ENCODE peak calls at places on chromosomes 1 and 21, in eight cellular contexts. One of them, this sample, is unnamed.

GRCh38 chr1:181057079-181057478 is 23.3 kb downstream of the MR1 start:
- DNase-seq in A549: no peak
- DNase-seq in AG09309: no peak
- DNase-seq in lung: no peak
- DNase-seq in mammary epithelial cell: no peak
- DNase-seq in neuronal stem cell: no peak
- DNase-seq in H7: no peak
- DNase-seq in heart left ventricle: no peak
- DNase-seq in this sample: no peak

GRCh38 chr1:234778215-234779159 is 168.5 kb upstream of the IRF2BP2 start:
- DNase-seq in H7: peak
- DNase-seq in AG09309: no peak
- DNase-seq in neuronal stem cell: no peak
- DNase-seq in heart left ventricle: peak
- DNase-seq in lung: peak
- DNase-seq in A549: no peak
- DNase-seq in mammary epithelial cell: no peak
- DNase-seq in this sample: peak

GRCh38 chr1:2204384-2205190 is 10.0 kb upstream of the FAAP20 start:
- DNase-seq in heart left ventricle: peak
- DNase-seq in A549: no peak
- DNase-seq in AG09309: no peak
- DNase-seq in neuronal stem cell: peak
- DNase-seq in lung: peak
- DNase-seq in mammary epithelial cell: no peak
- DNase-seq in H7: peak
- DNase-seq in this sample: peak

GRCh38 chr1:225999912-226000337 is 782 bp upstream of the SDE2 start:
- DNase-seq in lung: no peak
- DNase-seq in A549: no peak
- DNase-seq in H7: no peak
- DNase-seq in mammary epithelial cell: no peak
- DNase-seq in heart left ventricle: no peak
- DNase-seq in neuronal stem cell: no peak
- DNase-seq in AG09309: no peak
- DNase-seq in this sample: no peak

GRCh38 chr1:153070243-153070642 is 1.2 kb downstream of the SPRR2B start:
- DNase-seq in lung: no peak
- DNase-seq in H7: peak
- DNase-seq in A549: peak
- DNase-seq in mammary epithelial cell: no peak
- DNase-seq in AG09309: no peak
- DNase-seq in neuronal stem cell: no peak
- DNase-seq in heart left ventricle: no peak
- DNase-seq in this sample: no peak

GRCh38 chr1:39410915-39411436 is 80.5 kb upstream of the BMP8A start:
- DNase-seq in AG09309: peak
- DNase-seq in lung: peak
- DNase-seq in heart left ventricle: peak
- DNase-seq in A549: peak
- DNase-seq in H7: peak
- DNase-seq in neuronal stem cell: peak
- DNase-seq in mammary epithelial cell: peak
- DNase-seq in this sample: peak

GRCh38 chr1:9699361-9699760 is 47.8 kb downstream of the PIK3CD start:
- DNase-seq in neuronal stem cell: no peak
- DNase-seq in heart left ventricle: no peak
- DNase-seq in H7: no peak
- DNase-seq in lung: no peak
- DNase-seq in A549: no peak
- DNase-seq in mammary epithelial cell: peak
- DNase-seq in AG09309: no peak
- DNase-seq in this sample: no peak

GRCh38 chr1:44327679-44328491 is 27.2 kb downstream of the ERI3 start:
- DNase-seq in heart left ventricle: peak
- DNase-seq in H7: peak
- DNase-seq in mammary epithelial cell: peak
- DNase-seq in AG09309: peak
- DNase-seq in neuronal stem cell: no peak
- DNase-seq in A549: peak
- DNase-seq in lung: peak
- DNase-seq in this sample: no peak

GRCh38 chr1:58883037-58883887 is 99.4 kb upstream of the JUN start:
- DNase-seq in H7: no peak
- DNase-seq in lung: peak
- DNase-seq in mammary epithelial cell: peak
- DNase-seq in A549: peak
- DNase-seq in AG09309: peak
- DNase-seq in neuronal stem cell: no peak
- DNase-seq in heart left ventricle: peak
- DNase-seq in this sample: peak

GRCh38 chr21:45110873-45111624 is 36.7 kb downstream of the ADARB1 start:
- DNase-seq in AG09309: no peak
- DNase-seq in heart left ventricle: no peak
- DNase-seq in lung: no peak
- DNase-seq in A549: no peak
- DNase-seq in mammary epithelial cell: no peak
- DNase-seq in H7: no peak
- DNase-seq in neuronal stem cell: no peak
- DNase-seq in this sample: no peak

GRCh38 chr1:28601696-28602095 is 9.6 kb downstream of the RAB42 start:
- DNase-seq in A549: no peak
- DNase-seq in H7: no peak
- DNase-seq in heart left ventricle: no peak
- DNase-seq in neuronal stem cell: no peak
- DNase-seq in mammary epithelial cell: peak
- DNase-seq in lung: no peak
- DNase-seq in AG09309: peak
- DNase-seq in this sample: no peak

GRCh38 chr21:32096411-32096810 is 182.4 kb downstream of the MIS18A start:
- DNase-seq in neuronal stem cell: peak
- DNase-seq in mammary epithelial cell: no peak
- DNase-seq in AG09309: no peak
- DNase-seq in H7: peak
- DNase-seq in A549: peak
- DNase-seq in lung: no peak
- DNase-seq in heart left ventricle: no peak
- DNase-seq in this sample: peak

GRCh38 chr21:40002978-40003377 is 135.7 kb downstream of the PCP4 start:
- DNase-seq in A549: no peak
- DNase-seq in neuronal stem cell: no peak
- DNase-seq in AG09309: no peak
- DNase-seq in mammary epithelial cell: no peak
- DNase-seq in lung: no peak
- DNase-seq in heart left ventricle: no peak
- DNase-seq in H7: no peak
- DNase-seq in this sample: no peak

GRCh38 chr1:9860887-9861286 is 37.1 kb upstream of the CLSTN1 start:
- DNase-seq in A549: no peak
- DNase-seq in mammary epithelial cell: no peak
- DNase-seq in H7: no peak
- DNase-seq in lung: no peak
- DNase-seq in heart left ventricle: no peak
- DNase-seq in AG09309: no peak
- DNase-seq in neuronal stem cell: no peak
- DNase-seq in this sample: no peak

DNA sequence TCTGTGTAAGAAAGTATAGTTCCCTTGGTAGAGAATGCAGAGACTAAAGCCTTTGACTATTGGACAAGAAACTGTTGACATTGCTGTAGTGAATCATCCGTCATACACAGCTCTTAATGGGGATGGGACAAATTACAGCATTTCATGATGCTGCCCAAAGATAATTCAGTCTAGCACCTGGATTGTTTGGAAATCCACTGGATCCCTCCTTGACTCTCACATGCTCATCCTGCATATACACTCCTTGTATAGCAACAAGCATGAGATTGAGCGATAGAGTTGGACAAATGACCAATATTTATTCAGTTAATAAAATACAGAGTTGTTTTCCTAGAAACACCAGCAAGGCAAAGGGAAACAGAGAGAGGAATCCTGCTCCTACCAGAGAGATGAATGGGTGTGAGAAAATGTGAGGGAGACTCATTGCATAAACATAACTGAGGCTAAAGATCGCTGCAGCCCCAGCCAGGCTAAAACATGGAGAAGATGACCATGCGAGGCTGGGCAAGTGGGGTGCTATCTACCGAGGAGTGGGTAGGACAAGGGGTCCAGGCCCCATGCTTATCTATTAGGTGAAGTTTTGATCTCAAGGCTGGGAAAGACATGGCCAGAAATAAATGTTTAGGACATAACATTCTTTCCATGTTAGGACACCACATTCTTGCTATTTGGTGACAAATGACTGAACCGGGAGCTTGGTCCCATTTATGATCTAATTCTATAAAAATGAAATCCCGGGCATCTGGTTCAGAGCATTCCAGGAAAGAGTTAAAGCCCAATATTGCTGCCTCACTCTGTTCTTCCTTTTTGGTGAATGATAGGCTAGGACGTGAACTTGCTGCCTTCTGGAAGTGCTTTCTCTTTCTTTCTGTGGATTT is 153.2 kb downstream of the TGFB2 start:
- DNase-seq in AG09309: no peak
- DNase-seq in H7: no peak
- DNase-seq in lung: no peak
- DNase-seq in neuronal stem cell: no peak
- DNase-seq in mammary epithelial cell: peak
- DNase-seq in A549: peak
- DNase-seq in heart left ventricle: no peak
- DNase-seq in this sample: no peak
- H3K4me3 ChIP-seq in AG09309: peak
- H3K4me3 ChIP-seq in H7: no peak
- H3K4me3 ChIP-seq in lung: no peak
- H3K4me3 ChIP-seq in neuronal stem cell: no peak
- H3K4me3 ChIP-seq in mammary epithelial cell: no peak
- H3K4me3 ChIP-seq in A549: peak
- H3K4me3 ChIP-seq in heart left ventricle: peak
- H3K4me3 ChIP-seq in this sample: no peak

DNA sequence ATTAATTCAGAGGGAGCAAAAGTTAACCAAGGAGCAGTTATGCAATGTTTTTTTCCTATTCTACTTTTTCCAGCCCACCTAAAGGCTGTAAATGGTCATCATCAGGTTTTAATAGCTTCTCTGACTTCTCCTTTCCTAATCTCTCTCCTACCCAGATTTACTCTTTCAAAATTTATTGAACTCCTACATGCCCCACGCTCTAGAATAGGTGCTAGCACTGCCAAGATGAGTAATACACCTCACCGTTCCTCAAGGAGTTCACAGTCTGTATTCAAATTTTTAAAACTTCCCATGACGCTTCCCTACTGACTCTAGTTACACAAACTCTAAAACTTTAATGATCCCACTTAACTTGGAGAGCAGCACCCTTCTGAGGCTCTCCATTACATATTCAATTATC is 51.7 kb downstream of the ALG14 start:
- DNase-seq in lung: no peak
- DNase-seq in heart left ventricle: no peak
- DNase-seq in AG09309: no peak
- DNase-seq in mammary epithelial cell: peak
- DNase-seq in A549: no peak
- DNase-seq in H7: no peak
- DNase-seq in neuronal stem cell: no peak
- DNase-seq in this sample: no peak
- H3K4me3 ChIP-seq in lung: no peak
- H3K4me3 ChIP-seq in heart left ventricle: no peak
- H3K4me3 ChIP-seq in AG09309: no peak
- H3K4me3 ChIP-seq in mammary epithelial cell: no peak
- H3K4me3 ChIP-seq in A549: no peak
- H3K4me3 ChIP-seq in H7: no peak
- H3K4me3 ChIP-seq in neuronal stem cell: no peak
- H3K4me3 ChIP-seq in this sample: no peak

GRCh38 chr1:89901957-89902669 is 81.3 kb downstream of the LRRC8D start:
- DNase-seq in neuronal stem cell: no peak
- DNase-seq in lung: no peak
- DNase-seq in AG09309: no peak
- DNase-seq in H7: no peak
- DNase-seq in A549: no peak
- DNase-seq in mammary epithelial cell: no peak
- DNase-seq in heart left ventricle: no peak
- DNase-seq in this sample: no peak
- H3K4me3 ChIP-seq in neuronal stem cell: no peak
- H3K4me3 ChIP-seq in lung: no peak
- H3K4me3 ChIP-seq in AG09309: no peak
- H3K4me3 ChIP-seq in H7: no peak
- H3K4me3 ChIP-seq in A549: no peak
- H3K4me3 ChIP-seq in mammary epithelial cell: no peak
- H3K4me3 ChIP-seq in heart left ventricle: no peak
- H3K4me3 ChIP-seq in this sample: no peak

GRCh38 chr21:16310191-16310590 is 580.4 kb downstream of the USP25 start:
- DNase-seq in H7: no peak
- DNase-seq in heart left ventricle: no peak
- DNase-seq in A549: no peak
- DNase-seq in mammary epithelial cell: no peak
- DNase-seq in neuronal stem cell: no peak
- DNase-seq in lung: no peak
- DNase-seq in AG09309: no peak
- DNase-seq in this sample: peak

GRCh38 chr21:16305686-16306085 is 575.9 kb downstream of the USP25 start:
- DNase-seq in lung: no peak
- DNase-seq in AG09309: no peak
- DNase-seq in H7: no peak
- DNase-seq in neuronal stem cell: peak
- DNase-seq in A549: no peak
- DNase-seq in heart left ventricle: no peak
- DNase-seq in mammary epithelial cell: peak
- DNase-seq in this sample: no peak

GRCh38 chr21:16308269-16308668 is 578.5 kb downstream of the USP25 start:
- DNase-seq in H7: no peak
- DNase-seq in neuronal stem cell: no peak
- DNase-seq in heart left ventricle: no peak
- DNase-seq in AG09309: no peak
- DNase-seq in A549: no peak
- DNase-seq in mammary epithelial cell: peak
- DNase-seq in lung: no peak
- DNase-seq in this sample: no peak

GRCh38 chr21:16307256-16307655 is 577.5 kb downstream of the USP25 start:
- DNase-seq in neuronal stem cell: no peak
- DNase-seq in mammary epithelial cell: no peak
- DNase-seq in heart left ventricle: no peak
- DNase-seq in AG09309: no peak
- DNase-seq in A549: no peak
- DNase-seq in H7: no peak
- DNase-seq in lung: no peak
- DNase-seq in this sample: no peak

DNA sequence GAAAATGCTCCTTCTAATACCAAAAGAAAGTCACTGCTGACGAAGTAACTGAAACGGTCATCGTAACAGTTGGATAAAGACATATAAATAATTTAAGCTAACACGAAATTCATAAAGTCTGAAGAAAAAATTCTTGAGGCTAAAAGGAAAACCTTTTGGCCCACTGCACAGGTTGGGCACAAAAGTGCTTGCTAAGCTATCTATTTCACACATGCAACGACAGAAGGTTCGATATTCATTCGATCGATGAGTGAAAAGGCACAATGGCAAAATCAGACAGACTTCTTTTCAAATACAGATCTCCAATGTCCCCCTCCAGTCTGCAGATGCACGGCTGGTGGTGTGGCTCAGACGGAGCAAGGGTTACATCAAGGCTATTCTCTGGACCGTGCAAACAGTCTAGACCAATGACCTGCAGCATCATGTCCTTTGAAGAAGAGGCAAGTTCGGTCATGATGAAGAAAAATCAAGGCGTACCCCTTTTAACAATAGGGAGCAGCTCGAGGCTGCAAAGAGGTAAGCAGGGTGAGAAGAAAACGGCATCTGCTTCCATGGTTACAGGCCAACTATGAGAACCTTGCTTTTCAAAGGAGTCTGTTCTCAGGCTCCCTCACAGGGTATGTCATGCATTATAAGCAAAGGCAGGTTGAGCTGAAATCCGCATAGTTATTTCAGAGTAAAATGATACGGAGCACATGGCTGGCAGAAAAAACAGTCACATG is 579.6 kb downstream of the USP25 start:
- DNase-seq in A549: no peak
- DNase-seq in mammary epithelial cell: peak
- DNase-seq in lung: no peak
- DNase-seq in AG09309: no peak
- DNase-seq in H7: no peak
- DNase-seq in neuronal stem cell: no peak
- DNase-seq in heart left ventricle: no peak
- DNase-seq in this sample: no peak
- H3K4me3 ChIP-seq in A549: no peak
- H3K4me3 ChIP-seq in mammary epithelial cell: no peak
- H3K4me3 ChIP-seq in lung: no peak
- H3K4me3 ChIP-seq in AG09309: no peak
- H3K4me3 ChIP-seq in H7: no peak
- H3K4me3 ChIP-seq in neuronal stem cell: peak
- H3K4me3 ChIP-seq in heart left ventricle: no peak
- H3K4me3 ChIP-seq in this sample: no peak